ENCODE peak calls at places on chromosomes 11 and 22, in five cellular contexts. V is WTC11, D is A549, M is K562, A is GM12878. F is an unnamed sample.

GRCh38 chr22:38180841-38181452 is 683 bp downstream of the PLA2G6 start:
- DNase-seq in V (no peak), D (no peak), M (peak), A (no peak), F (no peak)

GRCh38 chr11:67691149-67691548 is 16.7 kb upstream of the ALDH3B2 start:
- DNase-seq in V (no peak), D (no peak), M (no peak), A (no peak), F (no peak)

GRCh38 chr11:13440100-13440855 is 22.7 kb downstream of the BTBD10 start:
- DNase-seq in V (no peak), D (peak), M (no peak), A (no peak), F (no peak)

GRCh38 chr11:82996966-82997606 is 74.6 kb downstream of the RAB30 start:
- DNase-seq in V (no peak), D (no peak), M (no peak), A (peak), F (no peak)

GRCh38 chr11:64237484-64237951 is 3.1 kb downstream of the VEGFB start:
- DNase-seq in V (no peak), D (no peak), M (no peak), A (no peak), F (peak)

GRCh38 chr11:83871013-83871412 is 584.8 kb upstream of the CCDC90B start:
- DNase-seq in V (no peak), D (no peak), M (no peak), A (no peak), F (peak)

GRCh38 chr11:27520226-27520625 is 13.7 kb upstream of the LIN7C start:
- DNase-seq in V (no peak), D (no peak), M (no peak), A (no peak), F (no peak)

GRCh38 chr11:79437274-79437980 is 3.4 kb downstream of the TENM4 start:
- DNase-seq in V (peak), D (no peak), M (no peak), A (no peak), F (no peak)

GRCh38 chr11:2213384-2213842 is 41.8 kb upstream of the TH start:
- DNase-seq in V (peak), D (no peak), M (peak), A (no peak), F (peak)

GRCh38 chr11:100563541-100564280 is 123.4 kb upstream of the ARHGAP42 start:
- DNase-seq in V (no peak), D (no peak), M (no peak), A (no peak), F (no peak)

GRCh38 chr11:126920833-126921232 is 79.7 kb downstream of the KIRREL3 start:
- DNase-seq in V (peak), D (no peak), M (no peak), A (no peak), F (no peak)

GRCh38 chr22:36351921-36352774 is 35.6 kb downstream of the MYH9 start:
- DNase-seq in V (no peak), D (no peak), M (no peak), A (no peak), F (peak)

GRCh38 chr11:124762077-124762623 is at the start of gene ESAM:
- DNase-seq in V (peak), D (peak), M (peak), A (no peak), F (no peak)

GRCh38 chr11:13321431-13321830 is 43.8 kb downstream of the BMAL1 start:
- DNase-seq in V (no peak), D (no peak), M (no peak), A (no peak), F (no peak)

GRCh38 chr11:12478743-12479142 is 101.4 kb downstream of the PARVA start:
- DNase-seq in V (no peak), D (no peak), M (no peak), A (no peak), F (peak)

GRCh38 chr22:47367993-47368945 is 605.8 kb downstream of the TBC1D22A start:
- DNase-seq in V (no peak), D (no peak), M (no peak), A (no peak), F (no peak)

GRCh38 chr22:41939981-41940852 is 6.7 kb downstream of the CENPM start:
- DNase-seq in V (no peak), D (no peak), M (no peak), A (peak), F (no peak)

GRCh38 chr11:12209096-12209495 is 98.7 kb downstream of the MICAL2 start:
- DNase-seq in V (no peak), D (no peak), M (no peak), A (no peak), F (no peak)

GRCh38 chr22:31344369-31345330 is 1.5 kb downstream of the PATZ1 start:
- DNase-seq in V (peak), D (no peak), M (no peak), A (no peak), F (no peak)

GRCh38 chr22:23832226-23833016 is 6.4 kb downstream of the DERL3 start:
- DNase-seq in V (no peak), D (no peak), M (no peak), A (no peak), F (no peak)

GRCh38 chr11:5608778-5609177 is 12.3 kb downstream of the TRIM6 start:
- DNase-seq in V (no peak), D (no peak), M (no peak), A (no peak), F (no peak)

GRCh38 chr11:839875-840617 is 2.3 kb downstream of the POLR2L start:
- DNase-seq in V (no peak), D (no peak), M (peak), A (no peak), F (no peak)

GRCh38 chr11:837990-838307 is 4.4 kb downstream of the POLR2L start:
- DNase-seq in V (no peak), D (no peak), M (no peak), A (no peak), F (no peak)

GRCh38 chr11:839280-839623 is 3.1 kb downstream of the POLR2L start:
- DNase-seq in V (no peak), D (no peak), M (no peak), A (no peak), F (no peak)

GRCh38 chr11:837189-837989 is 4.6 kb downstream of the CD151 start:
- DNase-seq in V (no peak), D (no peak), M (peak), A (no peak), F (no peak)

GRCh38 chr11:838441-839279 is 3.7 kb downstream of the POLR2L start:
- DNase-seq in V (peak), D (peak), M (peak), A (no peak), F (peak)
- TF ChIP-seq CTCF in V (peak), D (peak), M (peak), A (no peak), F (peak)

DNA sequence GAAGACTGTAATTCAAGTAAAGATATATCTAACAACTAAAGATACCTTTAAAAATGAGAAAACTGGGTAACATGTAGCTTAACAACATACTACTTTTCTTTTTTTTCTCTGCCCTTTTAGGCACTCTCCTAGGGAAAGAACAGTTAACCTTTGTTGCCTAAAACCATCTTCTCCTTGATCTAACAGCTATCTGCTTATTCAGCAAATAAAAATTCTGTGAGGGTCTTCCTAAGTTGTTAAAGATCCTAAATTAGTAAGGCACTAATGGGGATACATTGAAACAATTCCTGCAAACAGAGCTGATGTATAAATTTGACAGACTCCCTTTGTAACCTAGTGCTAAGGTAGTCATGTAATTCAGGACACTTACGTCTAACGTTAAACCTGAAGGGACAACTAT is 39.1 kb downstream of the MTMR2 start:
- DNase-seq in V (no peak), D (no peak), M (no peak), A (no peak), F (no peak)
- TF ChIP-seq ESRRA in V (no peak), D (no peak), M (no peak), A (no peak), F (no peak)

GRCh38 chr11:68867067-68867466 is 25.4 kb upstream of the CPT1A start:
- DNase-seq in V (no peak), D (no peak), M (no peak), A (no peak), F (no peak)

GRCh38 chr11:68865241-68865640 is 23.5 kb upstream of the CPT1A start:
- DNase-seq in V (no peak), D (no peak), M (no peak), A (no peak), F (no peak)

GRCh38 chr11:68868221-68868620 is 26.5 kb upstream of the CPT1A start:
- DNase-seq in V (no peak), D (no peak), M (no peak), A (no peak), F (no peak)

GRCh38 chr11:68872216-68873003 is 30.7 kb upstream of the CPT1A start:
- DNase-seq in V (no peak), D (no peak), M (no peak), A (no peak), F (no peak)

GRCh38 chr11:68870470-68870869 is 28.8 kb upstream of the CPT1A start:
- DNase-seq in V (no peak), D (no peak), M (no peak), A (no peak), F (no peak)
- TF ChIP-seq CTCF in V (no peak), D (no peak), M (no peak), A (no peak), F (no peak)

DNA sequence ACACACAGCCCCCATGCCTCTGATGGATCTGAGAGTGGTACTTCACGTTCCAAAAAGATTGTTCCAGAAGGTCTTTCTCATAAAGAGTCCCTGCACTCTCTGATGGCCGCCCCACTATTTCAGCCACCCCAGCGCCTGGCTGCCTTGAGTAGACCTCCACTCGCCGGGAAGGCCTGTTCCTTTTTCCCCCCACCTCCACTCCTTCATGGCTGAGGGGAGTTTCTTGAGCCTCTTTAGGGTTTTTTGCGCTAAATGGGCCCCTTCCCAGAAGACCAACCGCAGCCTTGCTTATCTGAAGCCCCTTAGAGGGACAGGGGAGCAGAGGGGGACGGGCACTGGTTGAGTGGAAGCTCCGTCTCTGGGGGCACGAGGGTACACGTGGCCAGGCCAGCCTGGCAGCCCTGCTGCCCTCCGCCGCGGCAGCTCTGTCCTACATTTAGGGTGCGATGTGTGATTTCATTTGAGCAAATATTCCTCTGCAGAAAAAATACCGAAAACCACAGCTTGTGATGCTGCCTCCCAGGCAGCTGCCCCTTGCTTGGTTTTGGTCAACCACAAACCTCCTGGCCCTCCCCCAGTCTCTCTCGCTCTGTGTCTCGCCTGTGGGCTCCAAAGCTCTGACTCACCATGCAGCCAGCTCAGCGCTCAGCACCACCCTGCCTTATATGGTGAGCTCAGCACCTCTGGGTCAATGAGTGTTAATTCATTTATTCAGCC is 88.7 kb downstream of the TP53I11 start:
- DNase-seq in V (peak), D (peak), M (peak), A (peak), F (peak)
- TF ChIP-seq ESRRA in V (no peak), D (no peak), M (peak), A (no peak), F (no peak)

DNA sequence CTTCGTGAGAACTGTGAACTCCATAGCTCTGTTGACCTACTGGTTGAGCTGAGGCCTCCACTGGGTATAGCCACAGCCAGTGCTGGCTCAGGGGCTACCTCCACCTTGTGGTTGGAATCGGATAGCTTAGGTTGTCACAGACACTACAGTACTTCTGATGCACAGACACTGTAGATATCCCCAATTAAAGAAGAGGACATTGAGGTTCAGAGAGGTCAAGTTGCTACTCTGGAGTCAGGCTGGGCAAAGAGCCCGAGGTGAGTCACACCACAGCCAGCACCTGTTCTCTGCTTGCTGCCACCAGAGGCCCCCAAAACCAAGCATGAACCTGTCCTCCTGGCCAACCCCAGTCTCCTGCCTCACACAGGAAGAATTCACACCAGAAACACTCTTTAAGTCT is 5.4 kb downstream of the UFD1 start:
- DNase-seq in V (no peak), D (no peak), M (no peak), A (no peak), F (no peak)
- TF ChIP-seq CTCF in V (no peak), D (no peak), M (peak), A (peak), F (peak)

GRCh38 chr11:17649696-17650600 is 69.4 kb upstream of the MYOD1 start:
- DNase-seq in V (no peak), D (no peak), M (no peak), A (no peak), F (peak)
- TF ChIP-seq ESRRA in V (no peak), D (no peak), M (no peak), A (no peak), F (no peak)